ENCODE peak calls at places on chromosomes 2 and 18, in four cellular contexts. One of them, this sample, is unnamed.

GRCh38 chr2:207617011-207617671 is 8.1 kb downstream of the METTL21A start:
- DNase-seq in NCI-H1417: no peak
- DNase-seq in type B pancreatic cell: no peak
- DNase-seq in activated T-helper 1 cell treated with anti-CD3 and anti-CD28 coated beads, Interleukin-12 subunit alpha, Interleukin-12 subunit beta, Interleukin-2, Interleukin-4 antibody, amounts not matched to agents 30 ng/mL and 10 ng/mL and 1 ng/mL, durations not matched to agents 14 hours and 24 hours and 36 hours: no peak
- DNase-seq in this sample: no peak

GRCh38 chr2:62705859-62706720 is 577 bp downstream of the EHBP1 start:
- DNase-seq in type B pancreatic cell: peak; percentile 75
- DNase-seq in NCI-H1417: peak; percentile 74
- DNase-seq in activated T-helper 1 cell treated with anti-CD3 and anti-CD28 coated beads, Interleukin-12 subunit alpha, Interleukin-12 subunit beta, Interleukin-2, Interleukin-4 antibody, amounts not matched to agents 30 ng/mL and 10 ng/mL and 1 ng/mL, durations not matched to agents 14 hours and 24 hours and 36 hours: no peak
- DNase-seq in this sample: no peak

GRCh38 chr2:149858916-149859634 is 271.5 kb upstream of the MMADHC start:
- DNase-seq in type B pancreatic cell: no peak
- DNase-seq in activated T-helper 1 cell treated with anti-CD3 and anti-CD28 coated beads, Interleukin-12 subunit alpha, Interleukin-12 subunit beta, Interleukin-2, Interleukin-4 antibody, amounts not matched to agents 30 ng/mL and 10 ng/mL and 1 ng/mL, durations not matched to agents 14 hours and 24 hours and 36 hours: no peak
- DNase-seq in NCI-H1417: no peak
- DNase-seq in this sample: no peak

GRCh38 chr2:23662466-23662865 is 264.5 kb downstream of the ATAD2B start:
- DNase-seq in type B pancreatic cell: no peak
- DNase-seq in NCI-H1417: no peak
- DNase-seq in activated T-helper 1 cell treated with anti-CD3 and anti-CD28 coated beads, Interleukin-12 subunit alpha, Interleukin-12 subunit beta, Interleukin-2, Interleukin-4 antibody, amounts not matched to agents 30 ng/mL and 10 ng/mL and 1 ng/mL, durations not matched to agents 14 hours and 24 hours and 36 hours: no peak
- DNase-seq in this sample: no peak

GRCh38 chr18:56068701-56069100 is 480.7 kb upstream of the TCF4 start:
- DNase-seq in activated T-helper 1 cell treated with anti-CD3 and anti-CD28 coated beads, Interleukin-12 subunit alpha, Interleukin-12 subunit beta, Interleukin-2, Interleukin-4 antibody, amounts not matched to agents 30 ng/mL and 10 ng/mL and 1 ng/mL, durations not matched to agents 14 hours and 24 hours and 36 hours: no peak
- DNase-seq in NCI-H1417: no peak
- DNase-seq in type B pancreatic cell: no peak
- DNase-seq in this sample: no peak

GRCh38 chr18:445090-445489 is 55.4 kb downstream of the COLEC12 start:
- DNase-seq in type B pancreatic cell: no peak
- DNase-seq in activated T-helper 1 cell treated with anti-CD3 and anti-CD28 coated beads, Interleukin-12 subunit alpha, Interleukin-12 subunit beta, Interleukin-2, Interleukin-4 antibody, amounts not matched to agents 30 ng/mL and 10 ng/mL and 1 ng/mL, durations not matched to agents 14 hours and 24 hours and 36 hours: no peak
- DNase-seq in NCI-H1417: no peak
- DNase-seq in this sample: no peak

GRCh38 chr2:241773511-241774418 is 2.9 kb upstream of the GAL3ST2 start:
- DNase-seq in NCI-H1417: no peak
- DNase-seq in type B pancreatic cell: peak; percentile 66
- DNase-seq in activated T-helper 1 cell treated with anti-CD3 and anti-CD28 coated beads, Interleukin-12 subunit alpha, Interleukin-12 subunit beta, Interleukin-2, Interleukin-4 antibody, amounts not matched to agents 30 ng/mL and 10 ng/mL and 1 ng/mL, durations not matched to agents 14 hours and 24 hours and 36 hours: no peak
- DNase-seq in this sample: no peak

GRCh38 chr2:237264480-237265219 is 149.3 kb downstream of the COL6A3 start:
- DNase-seq in NCI-H1417: no peak
- DNase-seq in activated T-helper 1 cell treated with anti-CD3 and anti-CD28 coated beads, Interleukin-12 subunit alpha, Interleukin-12 subunit beta, Interleukin-2, Interleukin-4 antibody, amounts not matched to agents 30 ng/mL and 10 ng/mL and 1 ng/mL, durations not matched to agents 14 hours and 24 hours and 36 hours: no peak
- DNase-seq in type B pancreatic cell: no peak
- DNase-seq in this sample: no peak

GRCh38 chr2:71613953-71614925 is 160.9 kb downstream of the DYSF start:
- DNase-seq in type B pancreatic cell: peak; percentile 34
- DNase-seq in activated T-helper 1 cell treated with anti-CD3 and anti-CD28 coated beads, Interleukin-12 subunit alpha, Interleukin-12 subunit beta, Interleukin-2, Interleukin-4 antibody, amounts not matched to agents 30 ng/mL and 10 ng/mL and 1 ng/mL, durations not matched to agents 14 hours and 24 hours and 36 hours: no peak
- DNase-seq in NCI-H1417: no peak
- DNase-seq in this sample: no peak

GRCh38 chr2:72834561-72834960 is 8.7 kb upstream of the EXOC6B start:
- DNase-seq in activated T-helper 1 cell treated with anti-CD3 and anti-CD28 coated beads, Interleukin-12 subunit alpha, Interleukin-12 subunit beta, Interleukin-2, Interleukin-4 antibody, amounts not matched to agents 30 ng/mL and 10 ng/mL and 1 ng/mL, durations not matched to agents 14 hours and 24 hours and 36 hours: no peak
- DNase-seq in type B pancreatic cell: no peak
- DNase-seq in NCI-H1417: no peak
- DNase-seq in this sample: no peak

GRCh38 chr2:55616509-55617159 is 788 bp downstream of the PPP4R3B start:
- DNase-seq in NCI-H1417: peak; percentile 54
- DNase-seq in activated T-helper 1 cell treated with anti-CD3 and anti-CD28 coated beads, Interleukin-12 subunit alpha, Interleukin-12 subunit beta, Interleukin-2, Interleukin-4 antibody, amounts not matched to agents 30 ng/mL and 10 ng/mL and 1 ng/mL, durations not matched to agents 14 hours and 24 hours and 36 hours: peak; percentile 22
- DNase-seq in type B pancreatic cell: no peak
- DNase-seq in this sample: no peak

GRCh38 chr18:75070625-75071483 is 138.1 kb downstream of the PTGR3 start:
- DNase-seq in NCI-H1417: peak; percentile 8
- DNase-seq in type B pancreatic cell: no peak
- DNase-seq in activated T-helper 1 cell treated with anti-CD3 and anti-CD28 coated beads, Interleukin-12 subunit alpha, Interleukin-12 subunit beta, Interleukin-2, Interleukin-4 antibody, amounts not matched to agents 30 ng/mL and 10 ng/mL and 1 ng/mL, durations not matched to agents 14 hours and 24 hours and 36 hours: peak; percentile 70
- DNase-seq in this sample: peak; percentile 31

GRCh38 chr2:163171786-163172549 is 333.4 kb upstream of the KCNH7 start:
- DNase-seq in activated T-helper 1 cell treated with anti-CD3 and anti-CD28 coated beads, Interleukin-12 subunit alpha, Interleukin-12 subunit beta, Interleukin-2, Interleukin-4 antibody, amounts not matched to agents 30 ng/mL and 10 ng/mL and 1 ng/mL, durations not matched to agents 14 hours and 24 hours and 36 hours: no peak
- DNase-seq in type B pancreatic cell: no peak
- DNase-seq in NCI-H1417: no peak
- DNase-seq in this sample: no peak

GRCh38 chr2:212454149-212454548 is 84.5 kb downstream of the ERBB4 start:
- DNase-seq in NCI-H1417: no peak
- DNase-seq in type B pancreatic cell: no peak
- DNase-seq in activated T-helper 1 cell treated with anti-CD3 and anti-CD28 coated beads, Interleukin-12 subunit alpha, Interleukin-12 subunit beta, Interleukin-2, Interleukin-4 antibody, amounts not matched to agents 30 ng/mL and 10 ng/mL and 1 ng/mL, durations not matched to agents 14 hours and 24 hours and 36 hours: no peak
- DNase-seq in this sample: no peak